ENCODE peak calls at places on chromosomes 2 and 18, in four cellular contexts. N is CD8-positive, alpha-beta memory T cell; V is cardiac muscle cell; Z is osteoblast. K is an unnamed sample. For H3K36me3, the result is how much of the 10 kb centered on the place peaks cover.

GRCh38 chr2:219639356-219639755 is 11.9 kb downstream of the SLC4A3 start:
- DNase-seq in N (no peak), V (no peak), Z (peak), K (no peak)

GRCh38 chr2:15494877-15495276 is 66.3 kb downstream of the NBAS start:
- DNase-seq in N (no peak), V (no peak), Z (no peak), K (no peak)

GRCh38 chr2:188473306-188473705 is 181.6 kb downstream of the GULP1 start:
- DNase-seq in N (no peak), V (no peak), Z (no peak), K (no peak)

GRCh38 chr18:35672897-35673296 is 91.4 kb downstream of the GALNT1 start:
- DNase-seq in N (no peak), V (no peak), Z (peak), K (no peak)

GRCh38 chr2:189379731-189380261 is 61.5 kb upstream of the WDR75 start:
- DNase-seq in N (no peak), V (peak), Z (no peak), K (peak)

GRCh38 chr18:24370120-24370519 is 27.5 kb downstream of the OSBPL1A start:
- DNase-seq in N (no peak), V (no peak), Z (no peak), K (peak)

GRCh38 chr2:23384551-23385349 is at the start of gene KLHL29:
- DNase-seq in N (peak), V (peak), Z (peak), K (peak)

GRCh38 chr2:144357623-144358400 is 162.1 kb downstream of the ZEB2 start:
- DNase-seq in N (no peak), V (peak), Z (peak), K (peak)

GRCh38 chr2:28447943-28448737 is 47.7 kb upstream of the PLB1 start:
- DNase-seq in N (no peak), V (peak), Z (peak), K (no peak)

GRCh38 chr18:11293794-11294193 is 144.4 kb upstream of the PIEZO2 start:
- DNase-seq in N (no peak), V (no peak), Z (no peak), K (no peak)

GRCh38 chr18:13608791-13609552 is 117.4 kb downstream of the FAM210A start:
- DNase-seq in N (peak), V (no peak), Z (peak), K (no peak)

GRCh38 chr2:156115338-156115737 is 217.2 kb downstream of the NR4A2 start:
- DNase-seq in N (no peak), V (peak), Z (no peak), K (no peak)

GRCh38 chr2:190060019-190060418 is 2.5 kb downstream of the MSTN start:
- DNase-seq in N (no peak), V (no peak), Z (no peak), K (no peak)

GRCh38 chr2:45814951-45815621 is 163.6 kb downstream of the PRKCE start:
- DNase-seq in N (no peak), V (no peak), Z (no peak), K (no peak)

GRCh38 chr2:127560201-127560928 is 24.9 kb downstream of the MYO7B start:
- DNase-seq in N (no peak), V (no peak), Z (peak), K (no peak)

GRCh38 chr2:47357475-47357874 is 45.5 kb upstream of the MSH2 start:
- DNase-seq in N (no peak), V (peak), Z (peak), K (no peak)

GRCh38 chr2:99205491-99205890 is 24.5 kb downstream of the MRPL30 start:
- DNase-seq in N (no peak), V (no peak), Z (no peak), K (no peak)

GRCh38 chr2:113894156-113894743 is 4.4 kb downstream of the ACTR3 start:
- DNase-seq in N (no peak), V (peak), Z (peak), K (no peak)
- H3K4me3 ChIP-seq in N (peak), V (no peak), Z (peak), K (no peak)

DNA sequence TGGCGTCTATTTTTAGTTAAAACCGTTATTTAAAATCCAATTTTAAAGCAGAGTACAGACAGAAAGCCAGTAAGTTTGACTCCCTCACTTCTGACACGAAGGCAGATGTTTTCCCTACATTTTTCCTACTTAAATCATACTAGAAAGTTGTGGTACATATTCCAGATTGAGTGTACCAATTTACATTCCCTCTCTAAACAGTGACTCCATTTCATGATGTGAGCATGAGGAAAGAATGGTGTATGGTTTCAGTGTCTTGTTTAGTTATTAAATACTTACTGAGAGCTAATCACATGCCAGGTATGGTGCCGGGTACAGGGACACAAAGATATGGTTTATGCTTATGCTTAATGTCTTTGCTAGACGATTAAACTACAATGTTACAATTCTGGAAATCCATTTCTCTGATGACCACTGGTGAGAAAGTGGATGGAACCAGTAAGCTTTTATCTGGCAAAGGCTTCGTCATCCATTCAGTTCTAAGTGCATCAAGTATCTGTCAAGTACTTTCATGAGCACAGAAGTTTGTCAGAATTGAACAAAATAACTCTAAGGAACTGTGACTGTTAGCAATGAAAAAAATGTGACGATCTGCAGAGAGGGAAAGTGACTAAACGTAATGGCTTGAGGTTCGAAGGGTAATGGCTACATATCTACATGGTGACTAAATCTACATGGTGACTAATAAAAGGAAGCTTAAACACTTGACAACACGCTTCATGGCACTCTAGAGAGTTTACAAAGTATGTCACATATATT is 25.7 kb downstream of the MAP4K3 start:
- DNase-seq in N (no peak), V (peak), Z (no peak), K (peak)
- H3K27ac ChIP-seq in N (no peak), V (peak), Z (peak), K (peak)

GRCh38 chr2:86036790-86037138 is 68.9 kb downstream of the POLR1A start:
- DNase-seq in N (no peak), V (no peak), Z (no peak), K (no peak)

GRCh38 chr2:86037141-86037794 is 68.4 kb downstream of the POLR1A start:
- DNase-seq in N (peak), V (peak), Z (peak), K (no peak)

GRCh38 chr2:86038291-86039081 is 67.2 kb downstream of the POLR1A start:
- DNase-seq in N (peak), V (peak), Z (peak), K (no peak)

GRCh38 chr2:86039178-86039962 is 66.3 kb downstream of the POLR1A start:
- DNase-seq in N (no peak), V (no peak), Z (no peak), K (no peak)

GRCh38 chr2:86037795-86038192 is 67.9 kb downstream of the POLR1A start:
- DNase-seq in N (peak), V (no peak), Z (no peak), K (no peak)
- H3K36me3 ChIP-seq in N (under half), V (under half), Z (half or more), K (half or more)

DNA sequence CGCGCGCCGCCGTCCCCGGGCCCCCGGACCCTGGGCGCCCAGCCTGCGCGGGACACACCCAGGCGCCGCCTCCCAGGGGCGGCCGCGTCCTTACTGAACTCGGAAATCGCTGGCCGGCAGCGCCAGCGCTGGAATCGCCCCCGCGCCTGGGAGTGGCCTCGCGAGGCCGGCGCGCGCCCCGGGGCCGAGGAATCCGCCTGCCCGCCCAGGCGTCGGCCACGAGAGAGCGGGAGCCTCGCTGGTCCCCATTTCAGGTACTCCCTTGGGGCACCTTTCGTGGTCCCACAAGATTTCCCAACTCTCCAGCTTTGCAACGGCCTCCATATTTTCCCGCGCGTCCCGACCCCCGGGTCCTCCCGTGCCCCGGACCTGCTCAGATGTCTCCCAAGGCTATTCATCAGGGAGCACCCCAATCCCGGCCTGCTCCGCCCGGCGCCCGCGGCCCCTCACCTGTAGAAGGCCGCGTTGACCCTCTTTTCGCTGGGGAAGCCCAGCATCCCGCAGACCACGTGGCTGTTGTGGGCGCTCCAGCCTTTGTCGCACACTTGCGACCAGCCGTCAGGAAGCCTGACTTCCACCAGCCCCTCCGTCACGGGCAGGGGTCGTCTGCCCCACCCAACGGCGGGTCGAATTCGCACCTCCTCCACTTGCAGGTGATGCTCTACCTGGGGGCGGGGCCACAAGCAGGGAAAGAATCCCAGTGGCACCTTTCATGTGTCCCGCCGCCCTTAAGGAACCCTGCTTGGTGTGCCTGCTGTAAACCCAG is 4.6 kb downstream of the LOXL3 start:
- DNase-seq in N (no peak), V (peak), Z (peak), K (no peak)
- H3K4me3 ChIP-seq in N (peak), V (peak), Z (peak), K (peak)

DNA sequence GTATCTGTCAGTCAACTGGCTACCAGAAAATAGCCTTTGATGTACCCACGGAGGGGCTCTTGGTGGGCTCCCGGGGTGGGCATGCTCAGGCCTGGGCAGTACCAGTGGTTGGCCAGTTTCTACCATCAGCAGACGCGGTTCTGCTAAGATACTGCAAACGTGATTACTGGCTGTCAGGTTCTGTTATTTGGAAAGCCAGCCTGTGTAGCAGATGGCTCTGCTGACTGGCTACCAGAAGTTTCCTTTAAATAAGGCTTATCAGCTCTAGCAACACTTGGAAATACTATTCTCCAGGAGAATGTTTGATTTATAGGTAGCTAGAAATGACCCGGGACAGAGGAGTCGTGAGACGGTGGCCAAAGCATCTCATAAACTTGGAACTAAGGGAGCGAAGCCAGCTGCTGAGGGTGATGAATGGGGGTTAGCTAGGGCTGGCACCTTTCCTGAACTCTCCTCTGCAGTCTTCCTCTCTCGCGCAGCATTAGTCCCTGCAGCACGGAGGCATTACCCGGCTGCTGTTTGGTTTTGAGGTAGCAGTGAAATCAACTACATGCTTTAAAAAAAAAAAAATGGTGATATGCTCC is 171.9 kb downstream of the AGAP1 start:
- DNase-seq in N (no peak), V (peak), Z (peak), K (no peak)
- H3K27ac ChIP-seq in N (no peak), V (no peak), Z (no peak), K (no peak)

DNA sequence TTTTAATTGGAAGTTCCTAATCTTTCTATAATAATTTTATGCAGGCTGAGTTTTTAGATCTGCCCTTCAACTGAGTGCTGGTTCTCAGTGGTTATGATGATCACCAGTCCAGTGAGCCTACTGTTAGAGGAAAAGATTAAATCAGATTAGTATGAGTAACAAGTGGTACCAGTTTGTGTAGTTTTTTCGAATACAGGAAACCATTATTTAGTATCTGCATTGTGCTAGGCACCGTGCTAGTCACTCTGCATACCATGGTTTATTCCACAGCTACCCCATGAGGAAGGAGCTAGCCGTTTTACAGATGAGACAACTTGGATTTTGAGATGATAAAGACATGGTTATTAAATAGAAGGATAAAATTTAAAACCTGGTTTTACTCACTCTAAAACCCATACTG is 6.1 kb downstream of the PSMD1 start:
- DNase-seq in N (no peak), V (no peak), Z (no peak), K (no peak)
- H3K36me3 ChIP-seq in N (under half), V (under half), Z (half or more), K (half or more)

GRCh38 chr18:66990909-66991308 is 387.0 kb upstream of the CDH19 start:
- DNase-seq in N (no peak), V (no peak), Z (no peak), K (no peak)
- H3K4me3 ChIP-seq in N (no peak), V (no peak), Z (no peak), K (no peak)

DNA sequence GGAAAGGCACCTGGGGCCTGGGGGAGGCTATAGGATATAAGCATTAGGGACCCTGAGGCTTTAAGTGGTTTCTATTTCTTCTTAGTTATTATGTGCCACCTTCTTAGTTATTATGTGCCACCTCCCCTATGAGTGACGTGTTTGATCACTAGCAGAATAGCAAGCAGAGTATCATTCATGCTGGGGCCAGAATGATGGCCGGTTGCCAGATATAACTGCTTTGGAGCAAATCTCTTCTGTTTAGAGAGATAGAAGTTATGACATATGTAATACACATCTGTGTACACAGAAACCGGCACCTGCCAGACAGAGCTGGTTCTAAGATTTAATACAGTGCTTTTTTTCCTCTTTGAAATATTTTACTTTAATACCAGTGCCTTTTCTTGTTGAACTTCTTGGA is 29.4 kb downstream of the LIPG start:
- DNase-seq in N (no peak), V (no peak), Z (no peak), K (no peak)
- H3K27ac ChIP-seq in N (no peak), V (no peak), Z (no peak), K (no peak)

K was measured in SJSA1.